ENCODE peak calls at places on chromosomes 1 and 21, in seven cellular contexts. Z is AG09309; Q is Daoy; F is NCI-H1092; U is activated CD8-positive, alpha-beta memory T cell treated with anti-CD3 and anti-CD28 coated beads, Interleukin-2, amount 50 U/mL, for 4 hours; X is stimulated activated CD8-positive, alpha-beta memory T cell treated with anti-CD3 and anti-CD28 coated beads, Interleukin-12 subunit alpha, Interleukin-12 subunit beta, amount 100 ng/mL, for 1 hour; B is NCI-H1694. S is an unnamed sample.

GRCh38 chr21:20459838-20460237 is 538.4 kb upstream of the NCAM2 start:
- DNase-seq in U (no peak), Z (no peak), X (no peak), F (no peak), B (no peak), Q (peak), S (no peak)

GRCh38 chr1:210541680-210542358 is 213.1 kb downstream of the HHAT start:
- DNase-seq in Q (peak), B (no peak), Z (no peak), X (no peak), F (no peak), U (no peak), S (no peak)

GRCh38 chr1:230459463-230459862 is 33.3 kb upstream of the PGBD5 start:
- DNase-seq in U (no peak), Z (no peak), B (no peak), F (peak), Q (peak), X (no peak), S (no peak)

GRCh38 chr1:77958391-77958790 is 20.5 kb downstream of the FUBP1 start:
- DNase-seq in F (no peak), Q (no peak), B (no peak), X (no peak), U (no peak), Z (no peak), S (no peak)

GRCh38 chr1:27992271-27992670 is 32.5 kb downstream of the XKR8 start:
- DNase-seq in Q (no peak), B (no peak), U (peak), F (no peak), Z (no peak), X (peak), S (peak)

GRCh38 chr1:65119951-65120350 is 28.1 kb upstream of the AK4 start:
- DNase-seq in F (no peak), X (no peak), U (no peak), Q (no peak), Z (no peak), B (no peak), S (no peak)

GRCh38 chr1:35885961-35886558 is 3.1 kb downstream of the AGO1 start:
- DNase-seq in X (no peak), B (no peak), U (no peak), F (no peak), Q (peak), Z (no peak), S (no peak)

GRCh38 chr21:41220208-41220733 is 52.3 kb downstream of the BACE2 start:
- DNase-seq in U (no peak), F (no peak), Q (no peak), Z (no peak), B (no peak), X (no peak), S (no peak)

S was measured in stimulated activated CD4-positive, alpha-beta T cell treated with anti-CD3 and anti-CD28 coated beads, Interleukin-4, amount 100 ng/mL, for 1 hour.